ENCODE peak calls at places on chromosomes 7 and 10, in four cellular contexts. I is K562, P is H1, W is GM12878. N is an unnamed sample.
A peak's percentile ranks its signal among the peaks of the same experiment; 100 is the strongest.

GRCh38 chr10:69047111-69047837 is 40.6 kb upstream of the SRGN start:
- DNase-seq in W (no peak), P (no peak), I (no peak), N (no peak)

GRCh38 chr10:91409069-91409868 is 875 bp upstream of the HECTD2 start:
- DNase-seq in I (peak; percentile 60), P (no peak), W (no peak), N (peak; percentile 82)

GRCh38 chr7:80372415-80372814 is 139.4 kb downstream of the GNAT3 start:
- DNase-seq in I (no peak), P (no peak), W (no peak), N (no peak)

GRCh38 chr7:5774136-5774535 is 7.3 kb downstream of the RNF216 start:
- DNase-seq in P (no peak), I (no peak), W (no peak), N (no peak)

GRCh38 chr10:118422241-118422640 is 80.1 kb upstream of the FAM204A start:
- DNase-seq in I (no peak), P (no peak), W (no peak), N (no peak)

GRCh38 chr7:84735021-84735420 is 451.8 kb downstream of the SEMA3D start:
- DNase-seq in P (no peak), I (no peak), W (no peak), N (no peak)

GRCh38 chr7:50415844-50416243 is 34.3 kb downstream of the FIGNL1 start:
- DNase-seq in W (no peak), I (no peak), P (no peak), N (no peak)

GRCh38 chr10:13489035-13489434 is 39.8 kb downstream of the BEND7 start:
- DNase-seq in W (no peak), P (no peak), I (no peak), N (no peak)

GRCh38 chr10:25177093-25177753 is 2.4 kb downstream of the GPR158 start:
- DNase-seq in I (no peak), P (no peak), W (no peak), N (no peak)

GRCh38 chr10:5776881-5777197 is 36.4 kb downstream of the GDI2 start:
- DNase-seq in W (no peak), P (no peak), I (no peak), N (no peak)

GRCh38 chr10:5776150-5776880 is 36.9 kb downstream of the GDI2 start:
- DNase-seq in I (no peak), P (no peak), W (no peak), N (peak; percentile 24)

GRCh38 chr10:5774987-5775386 is 38.2 kb downstream of the GDI2 start:
- DNase-seq in I (no peak), P (no peak), W (no peak), N (no peak)

GRCh38 chr10:5779753-5780152 is 33.5 kb downstream of the GDI2 start:
- DNase-seq in P (no peak), W (no peak), I (no peak), N (no peak)

DNA sequence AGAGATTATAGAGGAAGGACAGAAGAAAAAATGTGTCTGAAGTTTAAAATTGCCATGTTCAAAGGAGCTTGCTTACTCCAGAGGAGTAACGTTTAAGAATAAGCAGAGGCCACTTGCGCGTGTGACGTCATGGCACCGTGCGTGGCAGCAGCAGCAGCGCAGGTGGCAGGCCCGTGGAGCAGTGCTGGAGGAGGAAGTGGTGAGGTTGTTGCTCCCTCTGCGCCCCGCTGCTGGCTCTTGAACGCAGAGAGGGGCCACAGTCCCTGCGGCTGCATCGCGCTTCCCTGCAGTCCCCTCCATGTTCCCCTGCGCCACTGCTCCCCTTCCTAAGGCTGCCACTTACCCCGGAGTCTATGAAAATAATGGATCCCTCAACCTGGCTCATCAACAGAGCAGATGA is 37.5 kb downstream of the GDI2 start:
- DNase-seq in P (no peak), W (no peak), I (no peak), N (no peak)
- TF ChIP-seq NRF1 in P (no peak), W (no peak), I (no peak), N (no peak)

GRCh38 chr7:90938371-90938770 is 325.9 kb upstream of the FZD1 start:
- DNase-seq in P (no peak), W (no peak), I (no peak), N (no peak)
- TF ChIP-seq JUND in P (no peak), W (no peak), I (no peak), N (no peak)

GRCh38 chr10:46096909-46097575 is 51.0 kb upstream of the MSMB start:
- DNase-seq in I (no peak), W (no peak), P (no peak), N (peak; percentile 73)
- H3K9ac ChIP-seq in I (no peak overlapping the region), W (no peak overlapping the region), P (no peak overlapping the region), N (no peak overlapping the region)

GRCh38 chr10:95998274-95998673 is 45.1 kb upstream of the CCNJ start:
- DNase-seq in P (no peak), W (no peak), I (no peak), N (no peak)
- TF ChIP-seq NRF1 in P (no peak), W (no peak), I (no peak), N (no peak)

DNA sequence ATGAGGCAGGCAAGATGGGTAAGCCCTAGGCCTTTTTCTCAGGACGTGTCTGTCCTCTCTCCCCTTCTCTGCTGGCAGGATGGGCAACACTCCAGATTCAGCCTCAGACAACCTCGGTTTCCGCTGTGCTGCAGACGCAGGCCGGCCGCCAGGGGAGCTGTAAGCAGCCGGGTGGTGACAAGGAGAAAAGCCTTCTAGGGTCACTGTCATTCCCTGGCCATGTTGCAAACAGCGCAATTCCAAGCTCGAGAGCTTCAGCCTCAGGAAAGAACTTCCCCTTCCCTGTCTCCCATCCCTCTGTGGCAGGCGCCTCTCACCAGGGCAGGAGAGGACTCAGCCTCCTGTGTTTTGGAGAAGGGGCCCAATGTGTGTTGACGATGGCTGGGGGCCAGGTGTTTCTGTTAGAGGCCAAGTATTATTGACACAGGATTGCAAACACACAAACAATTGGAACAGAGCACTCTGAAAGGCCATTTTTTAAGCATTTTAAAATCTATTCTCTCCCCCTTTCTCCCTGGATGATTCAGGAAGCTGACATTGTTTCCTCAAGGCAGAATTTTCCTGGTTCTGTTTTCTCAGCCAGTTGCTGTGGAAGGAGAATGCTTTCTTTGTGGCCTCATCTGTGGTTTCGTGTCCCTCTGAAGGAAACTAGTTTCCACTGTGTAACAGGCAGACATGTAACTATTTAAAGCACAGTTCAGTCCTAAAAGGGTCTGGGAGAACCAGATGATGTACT is 13.1 kb downstream of the PHKG1 start:
- DNase-seq in P (peak; percentile 56), I (no peak), W (no peak), N (peak; percentile 92)
- TF ChIP-seq JUND in P (no peak), I (no peak), W (no peak), N (no peak)

DNA sequence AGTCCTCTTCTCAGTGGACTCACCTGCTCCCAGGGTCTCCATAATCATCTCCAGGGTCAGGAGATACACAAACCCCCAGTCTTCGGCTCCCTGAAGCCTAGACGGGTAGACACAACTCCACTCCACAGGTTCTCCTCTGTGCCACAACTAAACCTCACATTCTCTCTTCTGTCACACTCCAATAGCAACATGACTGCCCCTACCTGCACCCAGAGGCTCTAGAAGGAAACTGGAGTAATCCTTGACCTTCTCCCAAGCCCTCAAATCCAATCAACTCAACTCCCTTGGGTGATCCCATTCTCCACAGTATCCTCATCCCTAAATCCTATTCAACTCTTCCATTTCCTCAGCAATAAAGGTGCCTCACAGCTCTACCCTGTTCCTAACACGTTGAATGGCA is 16.2 kb downstream of the HNRNPF start:
- DNase-seq in I (no peak), P (no peak), W (no peak), N (no peak)
- H3K9ac ChIP-seq in I (peak overlapping the region; percentile 2), P (no peak overlapping the region), W (no peak overlapping the region), N (no peak overlapping the region)

GRCh38 chr7:88223265-88223664 is 3.4 kb upstream of the SRI start:
- DNase-seq in I (no peak), W (no peak), P (no peak), N (no peak)
- TF ChIP-seq NRF1 in I (no peak), W (no peak), P (no peak), N (no peak)

N was measured in SK-N-SH.